ENCODE peak calls at places on chromosomes 4 and X, in six cellular contexts. T, O, G, S, M and J are unnamed samples. For H3K27me3, the result is how much of the 10 kb centered on the place peaks cover.

GRCh38 chrX:100643943-100644587 is at the start of gene SRPX2:
- DNase-seq in T (no peak), O (peak), G (no peak), S (peak), M (peak), J (peak)

GRCh38 chr4:128718793-128719192 is 90.7 kb upstream of the JADE1 start:
- DNase-seq in T (no peak), O (peak), G (no peak), S (no peak), M (no peak), J (no peak)

GRCh38 chr4:40046311-40046980 is 10.2 kb upstream of the N4BP2 start:
- DNase-seq in T (no peak), O (peak), G (no peak), S (no peak), M (no peak), J (peak)

GRCh38 chr4:165872443-165873297 is at the start of gene TLL1:
- DNase-seq in T (no peak), O (no peak), G (no peak), S (no peak), M (peak), J (peak)

GRCh38 chr4:88215351-88215750 is 56.9 kb upstream of the ABCG2 start:
- DNase-seq in T (no peak), O (no peak), G (no peak), S (no peak), M (no peak), J (no peak)

GRCh38 chr4:122963222-122963621 is 40.8 kb upstream of the NUDT6 start:
- DNase-seq in T (no peak), O (no peak), G (no peak), S (no peak), M (no peak), J (no peak)

GRCh38 chr4:78899302-78899701 is 39.9 kb downstream of the PAQR3 start:
- DNase-seq in T (no peak), O (no peak), G (no peak), S (no peak), M (no peak), J (no peak)

GRCh38 chr4:3077796-3078195 is 3.3 kb downstream of the HTT start:
- DNase-seq in T (no peak), O (no peak), G (no peak), S (no peak), M (no peak), J (no peak)

GRCh38 chrX:36577006-36577405 is 431.2 kb upstream of the FAM47C start:
- DNase-seq in T (no peak), O (no peak), G (no peak), S (no peak), M (no peak), J (no peak)

GRCh38 chr4:38193464-38193863 is 233.3 kb downstream of the PTTG2 start:
- DNase-seq in T (no peak), O (no peak), G (no peak), S (no peak), M (no peak), J (no peak)

GRCh38 chr4:86181585-86181984 is 178.3 kb downstream of the MAPK10 start:
- DNase-seq in T (no peak), O (peak), G (no peak), S (no peak), M (no peak), J (peak)

GRCh38 chr4:8656711-8657380 is 64.3 kb downstream of the CPZ start:
- DNase-seq in T (no peak), O (no peak), G (no peak), S (no peak), M (no peak), J (no peak)

GRCh38 chr4:87848622-87849351 is 16.0 kb downstream of the MEPE start:
- DNase-seq in T (no peak), O (peak), G (no peak), S (peak), M (peak), J (peak)

GRCh38 chrX:130082244-130083106 is 27.8 kb downstream of the ELF4 start:
- DNase-seq in T (no peak), O (no peak), G (peak), S (peak), M (no peak), J (no peak)

GRCh38 chr4:108152980-108153379 is 15.8 kb downstream of the LEF1 start:
- DNase-seq in T (no peak), O (no peak), G (no peak), S (no peak), M (no peak), J (no peak)

GRCh38 chrX:10612215-10612614 is 8.2 kb downstream of the MID1 start:
- DNase-seq in T (no peak), O (no peak), G (no peak), S (no peak), M (no peak), J (no peak)

GRCh38 chr4:175971393-175972179 is 94.1 kb upstream of the WDR17 start:
- DNase-seq in T (no peak), O (no peak), G (no peak), S (no peak), M (no peak), J (peak)

GRCh38 chr4:81472249-81473085 is 760 bp upstream of the RASGEF1B start:
- DNase-seq in T (no peak), O (peak), G (peak), S (peak), M (peak), J (no peak)

GRCh38 chr4:123555500-123556273 is 159.1 kb downstream of the SPRY1 start:
- DNase-seq in T (no peak), O (peak), G (no peak), S (peak), M (peak), J (peak)

GRCh38 chrX:134684956-134685355 is 26.7 kb upstream of the PLAC1 start:
- DNase-seq in T (no peak), O (no peak), G (no peak), S (no peak), M (no peak), J (no peak)

GRCh38 chrX:135740683-135741149 is 27.3 kb downstream of the CT45A3 start:
- DNase-seq in T (no peak), O (no peak), G (peak), S (no peak), M (no peak), J (peak)

DNA sequence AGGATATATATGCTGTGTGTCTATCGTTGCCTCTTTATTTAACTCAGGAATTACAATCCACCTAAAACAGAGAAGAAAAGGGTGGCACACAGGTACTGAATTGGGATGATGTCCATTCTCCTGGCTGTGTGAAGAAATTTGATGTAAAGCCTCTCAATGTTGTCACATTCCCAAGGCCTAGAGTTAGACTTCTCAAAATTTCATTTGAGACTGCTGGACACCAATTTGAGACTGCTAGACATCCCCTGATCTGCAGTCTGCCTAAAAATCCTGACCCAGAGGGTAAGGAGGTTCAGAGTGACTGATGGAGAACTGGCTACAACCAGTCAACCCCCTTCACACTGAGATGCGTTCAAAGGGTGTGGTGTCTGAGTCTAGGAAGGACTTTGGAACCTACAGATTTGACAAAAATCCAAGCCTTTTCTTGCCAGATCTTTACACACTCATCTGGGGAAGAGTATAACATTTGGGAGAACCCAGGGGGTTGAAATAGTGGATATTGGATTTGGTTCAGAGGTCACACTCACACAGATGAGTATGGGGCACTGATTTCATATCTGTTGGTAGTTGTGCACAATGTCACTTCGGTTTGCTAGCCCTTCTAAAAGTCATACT is 4.9 kb upstream of the PRDM8 start:
- DNase-seq in T (no peak), O (no peak), G (no peak), S (no peak), M (no peak), J (no peak)
- H3K27me3 ChIP-seq in T (half or more), O (under half), G (under half), S (under half), M (under half), J (under half)

DNA sequence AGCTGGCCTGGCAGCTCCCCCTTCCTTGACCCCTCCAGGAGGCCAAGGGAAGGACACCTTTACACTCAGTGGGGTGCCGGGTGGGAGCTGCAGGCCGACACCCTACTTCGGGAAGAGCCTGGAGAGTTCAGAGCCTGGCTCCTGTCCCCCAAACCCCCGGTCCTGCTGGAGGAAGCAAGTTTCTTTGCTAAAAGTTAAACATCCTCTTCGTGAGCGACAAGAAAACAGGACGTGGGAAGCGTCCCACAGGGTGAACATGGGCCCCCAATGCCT is 2.3 kb upstream of the FTSJ1 start:
- DNase-seq in T (no peak), O (no peak), G (no peak), S (no peak), M (no peak), J (no peak)
- H3K4me3 ChIP-seq in T (no peak), O (no peak), G (no peak), S (no peak), M (no peak), J (no peak)

GRCh38 chr4:74675673-74676279 is 118.5 kb downstream of the BTC start:
- DNase-seq in T (peak), O (peak), G (no peak), S (no peak), M (no peak), J (peak)
- H3K27me3 ChIP-seq in T (under half), O (under half), G (under half), S (under half), M (under half), J (under half)

GRCh38 chr4:83112678-83113428 is 1.7 kb downstream of the PLAC8 start:
- DNase-seq in T (no peak), O (peak), G (no peak), S (no peak), M (no peak), J (no peak)
- H3K4me3 ChIP-seq in T (no peak), O (no peak), G (peak), S (no peak), M (no peak), J (no peak)

GRCh38 chr4:1406946-1407656 is 859 bp upstream of the NKX1-1 start:
- DNase-seq in T (no peak), O (no peak), G (no peak), S (no peak), M (no peak), J (no peak)

GRCh38 chr4:1404573-1405248 is 1.5 kb downstream of the NKX1-1 start:
- DNase-seq in T (no peak), O (no peak), G (no peak), S (no peak), M (no peak), J (no peak)

GRCh38 chr4:1406416-1406945 is at the start of gene NKX1-1:
- DNase-seq in T (no peak), O (no peak), G (no peak), S (no peak), M (no peak), J (no peak)

GRCh38 chr4:1405249-1405635 is 1.0 kb downstream of the NKX1-1 start:
- DNase-seq in T (no peak), O (no peak), G (no peak), S (no peak), M (no peak), J (no peak)

DNA sequence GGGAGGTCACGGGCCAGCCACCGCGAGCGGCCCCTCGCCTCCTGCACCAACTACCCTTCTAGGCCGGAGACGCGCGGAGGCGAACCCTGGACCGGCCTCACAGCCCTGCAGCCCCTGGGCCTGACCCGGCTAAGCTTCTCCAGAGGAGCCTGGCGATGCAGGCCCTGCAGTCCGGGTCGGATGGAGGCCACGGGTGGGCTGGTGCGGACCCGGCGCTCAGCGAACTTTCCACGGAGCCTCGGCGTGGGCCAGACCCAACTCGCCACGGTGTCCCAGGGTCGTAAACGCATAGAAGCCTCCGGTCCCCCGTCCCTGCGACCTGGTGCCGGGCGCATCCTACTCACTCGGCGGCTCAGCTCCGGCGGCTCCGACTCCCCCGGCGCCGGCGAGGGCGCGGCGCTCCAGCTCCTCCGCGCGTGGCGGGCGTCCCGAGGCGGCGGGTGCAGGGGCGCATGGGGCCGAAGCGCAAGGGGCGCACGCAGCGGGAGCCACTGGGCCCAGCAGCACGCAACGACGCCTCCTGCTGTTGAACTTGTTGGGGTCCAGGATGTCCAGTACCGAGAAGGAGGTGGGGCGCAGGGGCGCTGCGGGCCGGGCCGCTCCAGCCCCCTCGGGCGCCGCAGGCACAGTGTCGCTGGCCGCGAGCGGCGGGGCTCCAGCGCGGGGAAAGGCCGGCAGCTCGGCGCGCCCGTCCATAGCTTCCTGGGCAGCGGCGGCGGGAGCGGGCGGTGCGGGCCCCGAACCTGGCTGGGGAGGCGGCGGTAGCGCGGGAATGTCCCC is 416 bp downstream of the NKX1-1 start:
- DNase-seq in T (no peak), O (no peak), G (no peak), S (no peak), M (no peak), J (no peak)
- H3K27me3 ChIP-seq in T (half or more), O (half or more), G (under half), S (half or more), M (under half), J (under half)

GRCh38 chr4:4490816-4491215 is 51.0 kb downstream of the STX18 start:
- DNase-seq in T (no peak), O (no peak), G (no peak), S (no peak), M (no peak), J (no peak)
- H3K4me3 ChIP-seq in T (no peak), O (no peak), G (no peak), S (no peak), M (no peak), J (peak)

GRCh38 chrX:153944140-153944799 is at the start of gene RENBP:
- DNase-seq in T (no peak), O (no peak), G (no peak), S (no peak), M (peak), J (no peak)

GRCh38 chrX:153944800-153945150 is 332 bp upstream of the RENBP start:
- DNase-seq in T (no peak), O (no peak), G (no peak), S (no peak), M (no peak), J (no peak)

GRCh38 chrX:153948002-153948466 is 3.6 kb upstream of the RENBP start:
- DNase-seq in T (no peak), O (no peak), G (no peak), S (no peak), M (no peak), J (no peak)

GRCh38 chrX:153946910-153947769 is 2.7 kb upstream of the RENBP start:
- DNase-seq in T (no peak), O (peak), G (peak), S (no peak), M (peak), J (peak)

DNA sequence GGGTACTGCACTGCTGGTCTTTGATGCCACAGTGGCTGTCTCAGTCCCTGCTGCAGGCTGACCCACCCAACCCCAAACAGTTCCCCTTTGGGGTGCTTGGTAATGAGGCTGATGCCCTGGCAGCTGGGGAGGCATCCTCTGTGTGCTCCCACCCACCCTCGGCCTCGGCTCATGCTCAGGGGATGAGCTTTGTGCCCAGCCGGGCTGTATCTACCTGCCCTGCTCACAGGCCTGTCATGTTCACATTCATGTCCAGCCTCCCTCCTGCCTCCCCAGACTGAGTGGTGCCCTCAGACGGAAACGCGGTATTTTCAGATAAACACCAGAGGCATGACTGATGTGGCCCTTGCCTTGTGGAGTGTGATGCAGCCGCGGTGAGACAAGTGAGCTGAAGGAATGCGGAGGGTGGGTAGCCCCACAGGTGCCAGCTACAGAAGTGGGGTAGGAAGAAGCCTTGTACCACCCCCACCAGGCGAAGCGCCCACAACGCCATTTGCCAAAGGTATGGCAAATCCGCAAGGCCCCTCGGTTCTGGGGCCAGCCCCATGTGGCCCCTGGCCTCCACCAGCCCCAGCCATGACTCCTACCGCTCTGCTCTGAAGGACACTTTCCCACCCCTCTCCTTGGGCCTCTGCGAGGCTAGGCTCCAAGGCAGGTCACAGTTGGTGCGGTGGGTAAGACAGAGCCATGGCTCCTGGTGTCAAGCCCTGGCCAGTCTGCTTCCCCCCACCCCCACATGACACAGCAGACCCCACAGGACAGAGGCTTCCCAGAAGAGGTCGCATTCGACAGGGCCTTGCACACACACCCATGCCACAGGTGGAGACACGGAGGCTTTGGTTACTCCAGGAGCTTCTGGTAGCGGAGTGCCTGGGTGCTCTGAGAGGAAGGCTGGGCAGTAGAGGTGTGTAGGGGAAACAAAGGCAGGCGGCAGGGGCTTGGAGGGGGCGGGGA is 1.8 kb upstream of the RENBP start:
- DNase-seq in T (no peak), O (no peak), G (no peak), S (no peak), M (no peak), J (no peak)
- H3K27me3 ChIP-seq in T (under half), O (under half), G (under half), S (under half), M (under half), J (under half)

GRCh38 chrX:154732421-154733071 is 18.3 kb downstream of the GAB3 start:
- DNase-seq in T (no peak), O (peak), G (no peak), S (no peak), M (no peak), J (peak)

GRCh38 chrX:154731881-154732280 is 19.0 kb downstream of the GAB3 start:
- DNase-seq in T (no peak), O (peak), G (no peak), S (no peak), M (no peak), J (no peak)

GRCh38 chrX:154733072-154733425 is 17.8 kb downstream of the GAB3 start:
- DNase-seq in T (no peak), O (peak), G (no peak), S (no peak), M (no peak), J (no peak)

GRCh38 chrX:154735695-154736393 is 15.0 kb downstream of the GAB3 start:
- DNase-seq in T (no peak), O (peak), G (no peak), S (peak), M (no peak), J (peak)

DNA sequence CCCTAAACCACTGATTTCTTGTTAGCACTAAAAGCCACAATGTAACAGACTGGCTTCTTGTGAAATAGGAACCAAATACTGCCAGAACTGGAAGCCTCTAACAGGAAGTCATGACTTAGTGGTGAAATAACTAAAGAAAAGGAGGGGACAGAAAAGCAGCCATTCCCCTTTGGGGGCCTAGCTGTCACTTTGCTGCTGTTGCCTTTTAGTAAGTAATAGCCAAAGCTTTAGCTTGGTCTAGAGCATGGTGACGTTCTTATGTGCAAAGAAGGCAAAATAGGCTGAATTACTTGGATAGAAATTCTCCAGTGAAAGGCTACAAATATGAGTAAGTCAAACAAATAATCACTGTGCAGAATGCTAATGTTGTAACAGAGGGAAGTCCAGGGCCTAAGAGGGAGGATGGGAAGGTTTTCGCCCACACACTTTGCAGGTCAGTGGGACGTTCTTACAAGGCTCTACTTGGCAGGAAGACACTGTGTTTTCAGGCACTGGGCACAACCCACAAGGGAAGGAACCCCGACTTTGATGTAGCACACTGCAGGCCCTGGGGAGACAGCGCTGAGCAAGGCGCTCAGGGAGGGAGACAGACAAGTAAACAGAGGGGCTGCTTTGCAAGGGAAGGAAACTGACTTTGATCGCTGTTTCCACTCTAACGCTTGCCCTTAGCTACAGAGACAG is 16.6 kb downstream of the GAB3 start:
- DNase-seq in T (no peak), O (peak), G (no peak), S (peak), M (no peak), J (peak)
- H3K4me3 ChIP-seq in T (no peak), O (no peak), G (peak), S (no peak), M (peak), J (no peak)

GRCh38 chr4:93829531-93830089 is 1.1 kb downstream of the ATOH1 start:
- DNase-seq in T (no peak), O (no peak), G (no peak), S (no peak), M (no peak), J (no peak)
- H3K27me3 ChIP-seq in T (under half), O (half or more), G (under half), S (half or more), M (half or more), J (under half)

GRCh38 chr4:92305148-92305877 is 1.5 kb downstream of the GRID2 start:
- DNase-seq in T (peak), O (peak), G (no peak), S (no peak), M (peak), J (peak)
- H3K4me3 ChIP-seq in T (peak), O (peak), G (no peak), S (peak), M (peak), J (peak)